ENCODE peak calls at places on chromosome 15, in ten cellular contexts. C is H1, A is A549, B is SK-N-SH, M is HCT116, Y is endothelial cell of umbilical vein, S is GM12878, H is WTC11, V is K562, I is HepG2. P is an unnamed sample.

GRCh38 chr15:67164401-67164791 is 90.1 kb downstream of the AAGAB start:
- DNase-seq in A (no peak), V (no peak), H (no peak), I (no peak), C (no peak), B (no peak), Y (peak), S (no peak), M (no peak), P (no peak)

GRCh38 chr15:73800662-73801345 is 47.7 kb upstream of the INSYN1 start:
- DNase-seq in Y (peak), H (no peak), V (no peak), B (no peak), C (no peak), A (peak), I (no peak), M (no peak), S (no peak), P (peak)

GRCh38 chr15:58547628-58548307 is 116.0 kb downstream of the LIPC start:
- DNase-seq in M (no peak), I (no peak), V (no peak), S (no peak), C (no peak), H (no peak), B (no peak), A (no peak), Y (no peak), P (no peak)

GRCh38 chr15:60720084-60720483 is 241.1 kb upstream of the ICE2 start:
- DNase-seq in M (no peak), S (no peak), C (no peak), Y (no peak), I (no peak), V (peak), A (no peak), B (no peak), H (no peak), P (no peak)

GRCh38 chr15:44738340-44738984 is 2.1 kb downstream of the TRIM69 start:
- DNase-seq in V (peak), I (peak), B (peak), H (no peak), M (peak), A (peak), S (no peak), C (no peak), Y (peak), P (peak)

GRCh38 chr15:81968691-81969090 is 77.1 kb downstream of the MEX3B start:
- DNase-seq in A (no peak), I (no peak), Y (no peak), H (no peak), S (no peak), B (no peak), C (no peak), M (no peak), V (no peak), P (no peak)

GRCh38 chr15:78996876-78997275 is 52.0 kb upstream of the CTSH start:
- DNase-seq in Y (no peak), B (no peak), A (peak), C (no peak), I (peak), H (no peak), M (no peak), V (no peak), S (no peak), P (no peak)

GRCh38 chr15:43253431-43254403 is 13.0 kb downstream of the TGM5 start:
- DNase-seq in M (no peak), C (no peak), I (no peak), Y (peak), V (no peak), A (no peak), B (no peak), H (no peak), S (peak), P (no peak)

GRCh38 chr15:79339588-79340314 is 28.8 kb downstream of the TMED3 start:
- DNase-seq in B (peak), M (peak), S (no peak), H (no peak), I (peak), V (peak), Y (peak), A (peak), C (no peak), P (peak)

GRCh38 chr15:98923159-98923558 is 84.4 kb downstream of the PGPEP1L start:
- DNase-seq in H (no peak), Y (no peak), M (no peak), C (no peak), V (no peak), B (no peak), I (no peak), S (no peak), A (no peak), P (no peak)

GRCh38 chr15:68303560-68304436 is 26.3 kb downstream of the FEM1B start:
- DNase-seq in S (no peak), B (no peak), H (no peak), M (no peak), A (peak), C (peak), I (no peak), V (no peak), Y (no peak), P (peak)

GRCh38 chr15:32824777-32825176 is 107.0 kb downstream of the GREM1 start:
- DNase-seq in I (peak), A (peak), C (no peak), H (no peak), Y (peak), B (no peak), S (no peak), M (no peak), V (no peak), P (no peak)

GRCh38 chr15:98002874-98003273 is 42.4 kb downstream of the ARRDC4 start:
- DNase-seq in S (no peak), V (no peak), A (no peak), M (no peak), C (no peak), H (no peak), I (peak), Y (no peak), B (no peak), P (no peak)

GRCh38 chr15:69573815-69574472 is 121.3 kb downstream of the RPLP1 start:
- DNase-seq in C (no peak), A (no peak), V (no peak), B (no peak), Y (no peak), S (no peak), M (no peak), H (no peak), I (no peak), P (no peak)

GRCh38 chr15:92821491-92822116 is 78.5 kb upstream of the CHD2 start:
- DNase-seq in V (no peak), B (no peak), C (no peak), Y (no peak), I (no peak), S (no peak), A (no peak), M (no peak), H (no peak), P (peak)

GRCh38 chr15:40029979-40030893 is 8.7 kb downstream of the SRP14 start:
- DNase-seq in Y (peak), I (peak), S (no peak), M (no peak), A (peak), B (no peak), V (peak), H (peak), C (no peak), P (peak)

GRCh38 chr15:57406040-57406772 is 29.9 kb downstream of the CGNL1 start:
- DNase-seq in B (no peak), V (no peak), C (no peak), Y (no peak), I (peak), H (no peak), S (no peak), A (no peak), M (no peak), P (no peak)

GRCh38 chr15:69997701-69998273 is 99.9 kb downstream of the TLE3 start:
- DNase-seq in A (peak), M (peak), B (no peak), V (no peak), Y (no peak), H (no peak), C (no peak), S (no peak), I (no peak), P (peak)

GRCh38 chr15:85646538-85647091 is 148.1 kb downstream of the KLHL25 start:
- DNase-seq in H (no peak), V (no peak), M (no peak), S (no peak), Y (peak), I (no peak), C (no peak), A (no peak), B (peak), P (peak)

GRCh38 chr15:41473418-41473817 is 20.3 kb upstream of the ITPKA start:
- DNase-seq in B (no peak), C (no peak), S (no peak), I (no peak), V (no peak), A (no peak), H (no peak), M (no peak), Y (no peak), P (no peak)

GRCh38 chr15:41480396-41481140 is 13.1 kb upstream of the ITPKA start:
- DNase-seq in S (no peak), H (no peak), C (no peak), B (no peak), Y (no peak), M (no peak), I (no peak), A (no peak), V (no peak), P (no peak)

GRCh38 chr15:41474941-41475340 is 18.7 kb upstream of the ITPKA start:
- DNase-seq in A (no peak), I (no peak), M (no peak), C (no peak), V (no peak), B (no peak), Y (no peak), S (no peak), H (no peak), P (no peak)

GRCh38 chr15:41474436-41474835 is 19.2 kb upstream of the ITPKA start:
- DNase-seq in S (no peak), V (no peak), I (no peak), H (no peak), M (no peak), A (no peak), C (no peak), Y (no peak), B (no peak), P (no peak)

DNA sequence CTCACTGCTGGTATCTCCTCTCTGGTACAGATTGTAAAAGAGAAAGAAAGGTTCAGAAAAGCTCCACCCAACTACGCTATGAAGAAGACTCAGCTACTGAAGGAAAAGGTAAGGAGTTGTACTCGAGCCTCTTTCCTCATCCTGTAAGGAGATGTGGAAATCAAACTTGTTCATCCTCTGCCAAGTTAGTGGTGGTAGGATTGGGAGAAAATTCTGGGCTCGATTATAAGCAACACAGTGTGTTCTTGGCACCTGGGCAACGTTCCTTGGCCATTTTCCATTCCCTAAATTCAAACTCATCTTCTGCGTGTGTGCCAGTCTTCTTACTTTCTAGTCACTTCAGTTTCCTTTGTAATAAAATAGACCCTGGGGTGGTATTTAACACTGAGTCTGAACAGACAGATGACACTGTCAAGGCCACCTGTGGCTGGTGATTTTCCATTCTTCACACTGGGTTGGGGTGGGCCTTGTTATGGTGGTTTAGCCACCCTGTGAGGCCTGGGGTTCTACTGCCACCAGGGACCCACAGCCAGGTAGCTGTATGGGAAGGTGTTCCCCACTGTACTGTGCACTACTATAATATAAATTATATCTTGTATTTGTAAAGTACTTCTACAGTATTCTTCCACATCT is 17.1 kb upstream of the ITPKA start:
- DNase-seq in I (no peak), C (no peak), B (no peak), M (no peak), V (no peak), S (no peak), Y (no peak), H (no peak), A (no peak), P (no peak)
- TF ChIP-seq MAX in I (no peak), C (no peak), B (no peak), M (no peak), V (no peak), S (no peak), Y (no peak), H (no peak), A (no peak), P (no peak)

DNA sequence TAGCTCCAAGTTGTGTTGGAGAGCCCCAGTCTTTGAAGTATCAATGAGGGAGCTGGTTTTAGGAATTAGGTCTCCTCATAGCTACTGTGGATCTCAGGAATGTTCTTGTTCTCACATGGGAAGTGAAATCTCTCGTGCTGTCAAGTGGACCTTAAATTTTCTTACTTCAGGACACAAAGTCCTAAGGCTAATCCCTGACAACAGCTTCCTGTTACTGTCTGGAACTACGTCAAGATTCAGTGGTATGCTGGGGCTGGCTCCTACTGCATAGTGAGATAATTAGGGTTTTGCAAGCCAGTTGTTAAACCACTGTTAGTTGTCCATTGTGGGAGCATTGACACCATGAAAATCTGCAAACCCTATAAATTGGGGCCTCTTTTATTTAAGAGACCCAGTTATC is 22.8 kb downstream of the MESP1 start:
- DNase-seq in H (no peak), M (no peak), C (no peak), I (no peak), V (no peak), B (no peak), Y (no peak), A (no peak), S (no peak), P (no peak)
- TF ChIP-seq MAX in H (no peak), M (no peak), C (no peak), I (no peak), V (no peak), B (no peak), Y (no peak), A (no peak), S (no peak), P (no peak)

GRCh38 chr15:99984491-99985243 is 251.4 kb upstream of the LYSMD4 start:
- DNase-seq in A (no peak), M (no peak), B (no peak), C (no peak), V (no peak), Y (no peak), I (no peak), S (no peak), H (no peak), P (no peak)
- TF ChIP-seq MAX in A (no peak), M (no peak), B (no peak), C (no peak), V (no peak), Y (no peak), I (no peak), S (no peak), H (no peak), P (no peak)

DNA sequence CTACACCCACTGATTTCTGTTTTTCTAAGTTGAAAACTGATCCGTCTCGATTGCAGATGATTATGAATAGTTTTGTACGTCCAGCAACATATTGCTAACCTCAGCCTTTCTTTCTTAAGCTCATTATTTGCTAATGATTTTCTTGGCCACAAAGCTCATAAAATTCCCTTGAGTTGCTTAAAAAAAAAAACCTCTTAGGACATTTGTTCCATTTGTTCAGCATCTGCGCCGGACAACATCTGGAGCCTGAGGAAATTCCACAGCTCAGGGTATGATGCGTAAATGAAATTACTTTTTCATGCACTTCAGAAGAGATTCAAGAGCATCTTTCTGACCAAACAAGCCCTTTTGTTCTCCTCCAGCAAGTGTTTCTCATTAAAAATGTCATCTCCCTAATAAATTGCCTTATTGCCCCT is 249.1 kb upstream of the MCTP2 start:
- DNase-seq in H (no peak), S (no peak), A (no peak), Y (no peak), V (no peak), M (no peak), B (peak), I (no peak), C (no peak), P (no peak)
- TF ChIP-seq MAX in H (no peak), S (no peak), A (no peak), Y (no peak), V (no peak), M (no peak), B (no peak), I (no peak), C (no peak), P (no peak)

GRCh38 chr15:93929375-93930094 is 301.8 kb upstream of the MCTP2 start:
- DNase-seq in V (no peak), M (no peak), Y (no peak), I (no peak), C (no peak), H (peak), A (no peak), S (no peak), B (no peak), P (no peak)
- TF ChIP-seq MAX in V (no peak), M (no peak), Y (no peak), I (no peak), C (no peak), H (no peak), A (no peak), S (no peak), B (no peak), P (no peak)